ENCODE peak calls at places on chromosomes 3 and 15, in six cellular contexts. B is SK-N-SH, G is BJ, C is GM12865, A is HCT116, L is left ventricle myocardium inferior. X is an unnamed sample.

GRCh38 chr15:98713585-98714001 is 65.3 kb downstream of the IGF1R start:
- DNase-seq in B (no peak), G (no peak), C (peak; percentile 78), A (no peak), L (no peak), X (no peak)

GRCh38 chr3:30286811-30287210 is 319.6 kb upstream of the TGFBR2 start:
- DNase-seq in B (no peak), G (no peak), C (no peak), A (no peak), L (no peak), X (no peak)

GRCh38 chr15:96328101-96328958 is 2.2 kb upstream of the NR2F2 start:
- DNase-seq in B (no peak), G (no peak), C (no peak), A (no peak), L (no peak), X (no peak)

GRCh38 chr3:33403756-33404155 is 36.4 kb downstream of the UBP1 start:
- DNase-seq in B (no peak), G (no peak), C (no peak), A (no peak), L (no peak), X (no peak)

GRCh38 chr15:75640483-75641175 is 605 bp upstream of the IMP3 start:
- DNase-seq in B (peak; percentile 62), G (no peak), C (peak; percentile 74), A (peak; percentile 54), L (peak; percentile 38), X (no peak)

GRCh38 chr3:100040846-100041245 is 73.5 kb downstream of the FILIP1L start:
- DNase-seq in B (no peak), G (no peak), C (no peak), A (no peak), L (no peak), X (no peak)

GRCh38 chr3:57544181-57545125 is at the start of gene DNAH12:
- DNase-seq in B (peak; percentile 75), G (no peak), C (no peak), A (no peak), L (no peak), X (no peak)

GRCh38 chr3:174156200-174156599 is 702.9 kb upstream of the NAALADL2 start:
- DNase-seq in B (no peak), G (no peak), C (no peak), A (no peak), L (no peak), X (no peak)

GRCh38 chr3:172107403-172107802 is 68.0 kb downstream of the FNDC3B start:
- DNase-seq in B (no peak), G (no peak), C (peak; percentile 96), A (no peak), L (no peak), X (no peak)

GRCh38 chr3:65126527-65127440 is 439.0 kb upstream of the ADAMTS9 start:
- DNase-seq in B (no peak), G (peak; percentile 60), C (no peak), A (no peak), L (no peak), X (peak; percentile 42)

GRCh38 chr3:177525987-177526712 is 328.9 kb upstream of the TBL1XR1 start:
- DNase-seq in B (no peak), G (no peak), C (no peak), A (no peak), L (no peak), X (no peak)

GRCh38 chr3:76245622-76246021 is 460.3 kb upstream of the ZNF717 start:
- DNase-seq in B (no peak), G (no peak), C (no peak), A (no peak), L (no peak), X (no peak)

GRCh38 chr15:67832965-67833503 is 6.8 kb downstream of the RNU6-1 start:
- DNase-seq in B (peak; percentile 71), G (no peak), C (no peak), A (no peak), L (no peak), X (no peak)

GRCh38 chr15:80787238-80787805 is 8.2 kb downstream of the CEMIP start:
- DNase-seq in B (peak; percentile 25), G (no peak), C (no peak), A (no peak), L (no peak), X (no peak)

GRCh38 chr3:43248956-43249355 is 37.4 kb upstream of the SNRK start:
- DNase-seq in B (no peak), G (no peak), C (no peak), A (no peak), L (no peak), X (no peak)

GRCh38 chr3:10975695-10976234 is 16.8 kb upstream of the SLC6A1 start:
- DNase-seq in B (no peak), G (no peak), C (no peak), A (no peak), L (no peak), X (no peak)

GRCh38 chr3:188007897-188008296 is 146.1 kb upstream of the LPP start:
- DNase-seq in B (no peak), G (no peak), C (no peak), A (no peak), L (no peak), X (no peak)

GRCh38 chr15:83205725-83206324 is 1.8 kb downstream of the HDGFL3 start:
- DNase-seq in B (peak; percentile 26), G (no peak), C (peak; percentile 21), A (no peak), L (no peak), X (no peak)

GRCh38 chr3:124634210-124635168 is 95.8 kb upstream of the UMPS start:
- DNase-seq in B (no peak), G (no peak), C (peak; percentile 37), A (no peak), L (no peak), X (no peak)

GRCh38 chr3:134832585-134832984 is 37.5 kb downstream of the EPHB1 start:
- DNase-seq in B (no peak), G (no peak), C (no peak), A (no peak), L (no peak), X (no peak)

GRCh38 chr15:62749036-62749435 is 293.5 kb upstream of the TPM1 start:
- DNase-seq in B (no peak), G (no peak), C (no peak), A (no peak), L (no peak), X (no peak)

GRCh38 chr3:133491481-133492059 is 81.9 kb upstream of the CDV3 start:
- DNase-seq in B (no peak), G (no peak), C (peak; percentile 44), A (no peak), L (no peak), X (no peak)

DNA sequence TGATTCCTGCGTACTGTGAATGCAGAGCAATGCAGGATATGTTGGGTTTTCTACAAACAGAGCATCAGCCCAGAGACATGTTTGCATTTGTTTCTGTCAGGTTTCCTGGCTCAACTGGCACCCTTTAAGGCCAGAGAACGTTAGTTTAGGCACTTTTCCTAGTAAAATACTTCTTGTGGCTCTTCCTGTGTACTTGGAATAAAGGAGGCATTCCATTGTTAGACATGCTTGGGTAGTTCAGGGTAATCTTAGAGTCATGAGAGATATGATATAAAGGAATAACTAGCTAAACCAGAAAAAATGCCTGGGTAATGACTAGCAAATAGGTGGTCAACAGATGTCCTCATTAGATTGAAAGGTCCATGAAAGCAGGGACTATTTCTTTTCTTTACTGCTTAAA is 60.4 kb upstream of the RBM5 start:
- DNase-seq in B (no peak), G (no peak), C (no peak), A (no peak), L (no peak), X (peak; percentile 33)
- H3K4me3 ChIP-seq in B (no peak overlapping the region), G (no peak overlapping the region), C (no peak overlapping the region), A (no peak overlapping the region), L (no peak overlapping the region), X (no peak overlapping the region)

DNA sequence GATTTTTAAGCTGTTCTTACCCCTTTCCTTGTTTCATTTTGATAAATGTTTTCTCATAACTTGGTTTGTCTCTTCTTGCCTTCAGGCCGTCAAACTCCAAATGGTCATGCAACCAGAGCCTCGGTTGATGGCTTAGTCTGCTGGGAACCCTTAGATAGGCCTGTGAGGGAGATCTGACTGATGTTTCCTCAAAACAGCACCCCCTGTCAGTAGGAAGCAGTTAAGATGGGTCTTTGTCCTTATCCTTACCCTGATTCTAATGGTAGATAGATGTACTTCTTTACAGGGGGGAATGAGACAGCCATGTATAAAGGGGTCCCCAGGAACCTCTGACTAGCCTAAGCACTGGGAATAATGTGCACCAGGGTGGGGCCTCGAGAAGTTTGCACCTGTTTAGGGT is 16.3 kb upstream of the OR5H1 start:
- DNase-seq in B (no peak), G (no peak), C (peak; percentile 9), A (no peak), L (no peak), X (no peak)
- TF ChIP-seq CTCF in B (no peak), G (no peak), C (no peak), A (no peak), L (no peak), X (no peak)

GRCh38 chr3:170178631-170179030 is 2.9 kb downstream of the PHC3 start:
- DNase-seq in B (no peak), G (no peak), C (peak; percentile 69), A (no peak), L (no peak), X (no peak)

GRCh38 chr3:170180952-170181876 is at the start of gene PHC3:
- DNase-seq in B (peak; percentile 99), G (peak; percentile 60), C (peak; percentile 95), A (peak; percentile 75), L (peak; percentile 94), X (no peak)

GRCh38 chr3:170180107-170180951 is 1.2 kb downstream of the PHC3 start:
- DNase-seq in B (no peak), G (no peak), C (peak; percentile 59), A (no peak), L (no peak), X (no peak)

GRCh38 chr3:170179444-170179843 is 2.1 kb downstream of the PHC3 start:
- DNase-seq in B (no peak), G (no peak), C (no peak), A (no peak), L (no peak), X (no peak)
- H3K4me3 ChIP-seq in B (peak overlapping the region; percentile 94), G (no peak overlapping the region), C (peak overlapping the region; percentile 90), A (peak overlapping the region; percentile 88), L (peak overlapping the region; percentile 94), X (peak overlapping the region; percentile 99)

GRCh38 chr3:117408811-117409210 is 699.2 kb downstream of the TUSC7 start:
- DNase-seq in B (no peak), G (peak; percentile 19), C (no peak), A (no peak), L (no peak), X (no peak)

GRCh38 chr3:117409701-117410459 is 700.3 kb downstream of the TUSC7 start:
- DNase-seq in B (no peak), G (no peak), C (no peak), A (no peak), L (no peak), X (no peak)

GRCh38 chr3:117409256-117409655 is 699.7 kb downstream of the TUSC7 start:
- DNase-seq in B (no peak), G (no peak), C (no peak), A (no peak), L (no peak), X (no peak)

GRCh38 chr3:117404756-117405155 is 695.2 kb downstream of the TUSC7 start:
- DNase-seq in B (no peak), G (no peak), C (no peak), A (no peak), L (no peak), X (no peak)

DNA sequence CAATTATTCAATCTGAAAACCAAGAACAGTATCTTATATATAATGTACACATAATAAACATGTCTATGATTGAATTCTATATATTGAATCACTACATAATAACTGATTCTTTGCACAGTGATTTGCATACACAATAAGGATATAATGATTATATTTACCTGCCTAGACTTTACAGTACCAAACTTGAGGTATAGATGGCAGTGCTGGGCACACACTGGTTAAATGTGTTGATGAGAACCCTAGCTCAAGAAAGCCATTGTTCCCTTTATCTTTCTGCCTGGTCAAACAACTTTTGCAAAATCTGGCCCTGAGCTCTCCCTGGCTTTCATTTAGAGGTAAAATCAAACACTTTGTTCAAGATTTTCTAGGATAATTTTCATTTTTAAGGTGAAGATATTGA is 697.7 kb downstream of the TUSC7 start:
- DNase-seq in B (no peak), G (no peak), C (peak; percentile 31), A (no peak), L (no peak), X (no peak)
- TF ChIP-seq CTCF in B (peak; percentile 57), G (peak; percentile 31), C (peak; percentile 43), A (peak; percentile 32), L (no peak), X (peak; percentile 63)

X was measured in epithelial cell of proximal tubule.